ENCODE peak calls at places on chromosomes 11 and 22, in ten cellular contexts. M, X, O, Z, U, I, L, S, W and Q are unnamed samples.

GRCh38 chr22:42357634-42358296 is 74.4 kb downstream of the NFAM1 start:
- DNase-seq in Z (no peak), O (no peak), M (no peak), W (no peak), S (no peak), X (no peak), L (no peak), U (no peak), I (no peak), Q (no peak)

GRCh38 chr11:107044503-107044902 is 26.2 kb upstream of the GUCY1A2 start:
- DNase-seq in S (no peak), L (no peak), U (no peak), X (no peak), O (no peak), W (no peak), Z (no peak), M (no peak), I (no peak), Q (no peak)

GRCh38 chr11:129815596-129816461 is at the start of gene TMEM45B:
- DNase-seq in M (peak), S (no peak), W (no peak), X (no peak), L (peak), O (peak), U (peak), I (peak), Z (no peak), Q (peak)

GRCh38 chr11:61805146-61805545 is 11.7 kb downstream of the FADS1 start:
- DNase-seq in L (no peak), S (no peak), O (no peak), I (no peak), X (no peak), Z (no peak), M (no peak), U (no peak), W (no peak), Q (no peak)

GRCh38 chr22:29216873-29217666 is 11.4 kb downstream of the EMID1 start:
- DNase-seq in W (no peak), M (no peak), I (no peak), S (no peak), L (no peak), O (no peak), X (peak), Z (peak), U (no peak), Q (no peak)

GRCh38 chr22:17997456-17997855 is 26.9 kb downstream of the MICAL3 start:
- DNase-seq in Z (no peak), W (no peak), U (no peak), L (no peak), I (no peak), O (no peak), M (no peak), S (no peak), X (no peak), Q (no peak)

GRCh38 chr22:27846910-27847309 is 45.4 kb upstream of the MN1 start:
- DNase-seq in X (no peak), U (no peak), M (no peak), S (no peak), I (no peak), O (no peak), W (no peak), L (no peak), Z (no peak), Q (no peak)

GRCh38 chr11:112318193-112318592 is 57.5 kb upstream of the PLET1 start:
- DNase-seq in I (no peak), L (no peak), S (no peak), O (no peak), X (peak), U (no peak), M (no peak), W (peak), Z (no peak), Q (no peak)

GRCh38 chr11:111427471-111427912 is 48.4 kb upstream of the POU2AF1 start:
- DNase-seq in X (peak), L (peak), I (peak), O (peak), U (peak), M (no peak), Z (no peak), W (no peak), S (no peak), Q (peak)

GRCh38 chr11:65100674-65101350 is 4.8 kb downstream of the VPS51 start:
- DNase-seq in Z (no peak), X (no peak), W (no peak), M (no peak), O (no peak), U (no peak), I (no peak), L (no peak), S (no peak), Q (no peak)

GRCh38 chr11:1917523-1918435 is 1.7 kb upstream of the TNNT3 start:
- DNase-seq in W (no peak), I (no peak), L (no peak), X (no peak), O (no peak), Z (peak), S (no peak), M (no peak), U (no peak), Q (no peak)

GRCh38 chr11:61978703-61979661 is 11.5 kb upstream of the FTH1 start:
- DNase-seq in I (no peak), W (no peak), Z (no peak), O (no peak), L (peak), M (no peak), X (peak), S (no peak), U (no peak), Q (no peak)

GRCh38 chr22:17013396-17014100 is 5.5 kb upstream of the GAB4 start:
- DNase-seq in X (no peak), O (no peak), Z (no peak), W (no peak), S (no peak), M (no peak), L (no peak), U (no peak), I (no peak), Q (no peak)

GRCh38 chr11:18749681-18750319 is 23.8 kb upstream of the IGSF22 start:
- DNase-seq in X (peak), O (no peak), Z (no peak), M (no peak), L (no peak), I (no peak), U (no peak), S (no peak), W (no peak), Q (no peak)

GRCh38 chr11:69513196-69513595 is 31.7 kb downstream of the LINC01488 start:
- DNase-seq in S (no peak), M (no peak), O (no peak), U (no peak), X (no peak), Z (no peak), L (no peak), I (no peak), W (no peak), Q (no peak)

GRCh38 chr11:40149721-40150120 is 1309.7 kb downstream of the LRRC4C start:
- DNase-seq in W (no peak), X (no peak), I (no peak), Z (no peak), O (no peak), M (no peak), S (no peak), L (no peak), U (no peak), Q (no peak)

GRCh38 chr22:24809331-24809730 is 3.3 kb downstream of the SGSM1 start:
- DNase-seq in X (no peak), O (no peak), L (no peak), S (no peak), M (no peak), W (no peak), Z (no peak), I (no peak), U (no peak), Q (no peak)

GRCh38 chr11:123797065-123797940 is 8.8 kb downstream of the OR6M1 start:
- DNase-seq in Z (no peak), M (no peak), W (no peak), X (no peak), L (peak), I (no peak), S (no peak), O (peak), U (no peak), Q (peak)

GRCh38 chr11:35111171-35112055 is 27.6 kb upstream of the CD44 start:
- DNase-seq in M (no peak), U (no peak), L (peak), O (no peak), Z (no peak), X (peak), I (no peak), W (no peak), S (no peak), Q (no peak)

GRCh38 chr11:83025267-83025704 is 46.4 kb downstream of the RAB30 start:
- DNase-seq in S (no peak), U (peak), M (no peak), I (no peak), W (no peak), L (no peak), X (peak), O (peak), Z (no peak), Q (peak)

GRCh38 chr22:21693333-21693998 is 27.7 kb downstream of the PPIL2 start:
- DNase-seq in W (no peak), X (no peak), Z (no peak), S (no peak), O (no peak), M (no peak), I (no peak), L (no peak), U (no peak), Q (no peak)

GRCh38 chr11:103528596-103528995 is 419.4 kb downstream of the DYNC2H1 start:
- DNase-seq in U (peak), L (no peak), W (no peak), O (no peak), X (peak), M (no peak), Z (no peak), S (no peak), I (no peak), Q (no peak)

GRCh38 chr11:121953122-121953521 is 162.9 kb downstream of the BLID start:
- DNase-seq in M (no peak), S (no peak), W (no peak), U (no peak), L (no peak), Z (no peak), X (no peak), I (no peak), O (no peak), Q (no peak)

GRCh38 chr22:24486501-24486921 is 8.6 kb upstream of the UPB1 start:
- DNase-seq in U (no peak), O (no peak), M (no peak), L (no peak), X (peak), Z (no peak), S (no peak), W (no peak), I (no peak), Q (no peak)

GRCh38 chr11:11468919-11469318 is 115.9 kb upstream of the CSNK2A3 start:
- DNase-seq in U (no peak), S (no peak), M (no peak), I (no peak), O (no peak), Z (no peak), W (no peak), X (no peak), L (no peak), Q (no peak)

GRCh38 chr11:118108513-118108912 is 21.8 kb upstream of the SMIM35 start:
- DNase-seq in U (no peak), W (no peak), L (no peak), O (no peak), I (no peak), M (no peak), S (no peak), X (no peak), Z (no peak), Q (no peak)

GRCh38 chr11:120660024-120660565 is 148.5 kb downstream of the GRIK4 start:
- DNase-seq in L (peak), M (peak), I (peak), W (peak), X (peak), Z (no peak), U (no peak), S (no peak), O (no peak), Q (no peak)

GRCh38 chr11:34044664-34045485 is 6.7 kb upstream of the CAPRIN1 start:
- DNase-seq in S (no peak), Z (peak), I (no peak), L (no peak), O (no peak), U (no peak), X (peak), W (peak), M (peak), Q (no peak)

GRCh38 chr11:16226245-16226644 is 130.1 kb downstream of the SOX6 start:
- DNase-seq in L (peak), O (peak), X (peak), W (no peak), U (peak), I (no peak), M (no peak), Z (no peak), S (no peak), Q (peak)

GRCh38 chr11:64606796-64607380 is 15.9 kb downstream of the SLC22A12 start:
- DNase-seq in U (no peak), S (no peak), I (no peak), M (no peak), Z (no peak), X (no peak), L (no peak), O (no peak), W (no peak), Q (no peak)

GRCh38 chr11:111939836-111940604 is 2.9 kb downstream of the DIXDC1 start:
- DNase-seq in Z (no peak), X (peak), M (no peak), S (no peak), I (no peak), O (no peak), U (no peak), W (no peak), L (no peak), Q (no peak)

GRCh38 chr11:130166457-130166784 is 6.8 kb downstream of the ST14 start:
- DNase-seq in X (peak), I (peak), Z (no peak), O (no peak), L (peak), M (no peak), U (no peak), S (no peak), W (peak), Q (no peak)

GRCh38 chr22:50053861-50054260 is 4.2 kb downstream of the TTLL8 start:
- DNase-seq in Z (no peak), O (no peak), W (no peak), S (no peak), U (no peak), L (no peak), X (no peak), I (no peak), M (no peak), Q (no peak)

GRCh38 chr22:37559901-37560681 is at the start of gene CDC42EP1:
- DNase-seq in M (no peak), X (peak), U (no peak), O (no peak), W (no peak), S (no peak), Z (peak), L (peak), I (no peak), Q (no peak)

GRCh38 chr22:19842386-19843106 is 12.1 kb downstream of the GNB1L start:
- DNase-seq in I (no peak), S (no peak), X (no peak), O (no peak), W (no peak), Z (no peak), U (no peak), M (no peak), L (no peak), Q (no peak)

GRCh38 chr22:45516163-45516562 is 13.5 kb downstream of the FBLN1 start:
- DNase-seq in W (no peak), M (no peak), L (no peak), U (no peak), S (no peak), I (no peak), X (no peak), O (no peak), Z (no peak), Q (no peak)

GRCh38 chr22:37079668-37080171 is 28.2 kb downstream of the KCTD17 start:
- DNase-seq in O (no peak), W (no peak), M (peak), S (peak), X (peak), U (no peak), L (peak), I (no peak), Z (no peak), Q (no peak)

GRCh38 chr11:132158091-132158490 is 787.7 kb downstream of the NTM start:
- DNase-seq in W (no peak), O (peak), U (peak), M (no peak), I (no peak), S (no peak), X (peak), L (peak), Z (no peak), Q (peak)

GRCh38 chr11:62721994-62722393 is 5.3 kb downstream of the HNRNPUL2 start:
- DNase-seq in W (no peak), X (no peak), S (no peak), L (no peak), O (no peak), Z (no peak), M (no peak), U (no peak), I (no peak), Q (no peak)